ENCODE peak calls at places on chromosomes 1 and 21, in seven cellular contexts. I, E, D, G, Z, S and K are unnamed samples.
A peak's percentile ranks its signal among the peaks of the same experiment; 100 is the strongest.

GRCh38 chr1:113747376-113747775 is 11.9 kb downstream of the PHTF1 start:
- DNase-seq in I (no peak), E (no peak), D (no peak), G (peak; percentile 55), Z (no peak), S (no peak), K (no peak)

GRCh38 chr21:23401278-23401677 is 2206.0 kb downstream of the MRPL39 start:
- DNase-seq in I (no peak), E (no peak), D (no peak), G (no peak), Z (no peak), S (no peak), K (peak; percentile 24)

GRCh38 chr1:168565825-168566224 is 10.6 kb upstream of the XCL1 start:
- DNase-seq in I (no peak), E (no peak), D (no peak), G (no peak), Z (no peak), S (no peak), K (no peak)

GRCh38 chr1:100499412-100499811 is 38.5 kb upstream of the GPR88 start:
- DNase-seq in I (no peak), E (no peak), D (no peak), G (peak; percentile 2), Z (no peak), S (no peak), K (no peak)

GRCh38 chr1:9766759-9767442 is 56.9 kb downstream of the CLSTN1 start:
- DNase-seq in I (no peak), E (no peak), D (no peak), G (peak; percentile 100), Z (peak; percentile 100), S (no peak), K (no peak)

GRCh38 chr1:18396247-18396646 is 84.5 kb upstream of the KLHDC7A start:
- DNase-seq in I (no peak), E (no peak), D (no peak), G (no peak), Z (peak; percentile 9), S (no peak), K (no peak)

GRCh38 chr1:218330043-218330623 is 15.0 kb upstream of the TGFB2 start:
- DNase-seq in I (no peak), E (no peak), D (no peak), G (peak; percentile 71), Z (peak; percentile 18), S (peak; percentile 74), K (no peak)

GRCh38 chr1:174982971-174983689 is 16.6 kb upstream of the CACYBP start:
- DNase-seq in I (no peak), E (no peak), D (no peak), G (peak; percentile 77), Z (peak; percentile 35), S (peak; percentile 77), K (peak; percentile 41)

GRCh38 chr1:156748670-156749428 is 2.6 kb downstream of the HDGF start:
- DNase-seq in I (no peak), E (peak; percentile 42), D (no peak), G (peak; percentile 81), Z (peak; percentile 90), S (no peak), K (no peak)

GRCh38 chr1:168291222-168291824 is 10.6 kb downstream of the TBX19 start:
- DNase-seq in I (no peak), E (no peak), D (no peak), G (no peak), Z (no peak), S (no peak), K (no peak)